ENCODE peak calls at places on chromosomes 6 and 20, in six cellular contexts. Z, H, T, G, N and V are unnamed samples.

GRCh38 chr6:90860822-90861601 is 274.1 kb upstream of the MAP3K7 start:
- DNase-seq in Z (peak; percentile 4), H (no peak), T (no peak), G (no peak), N (no peak), V (peak; percentile 27)

GRCh38 chr6:52340603-52340880 is 21.4 kb upstream of the PAQR8 start:
- DNase-seq in Z (no peak), H (no peak), T (no peak), G (no peak), N (no peak), V (no peak)

GRCh38 chr6:2111162-2111677 is 134.2 kb downstream of the GMDS start:
- DNase-seq in Z (peak; percentile 90), H (no peak), T (peak; percentile 6), G (no peak), N (no peak), V (no peak)

GRCh38 chr6:34090935-34091334 is 55.0 kb downstream of the GRM4 start:
- DNase-seq in Z (no peak), H (no peak), T (no peak), G (no peak), N (no peak), V (no peak)

GRCh38 chr6:122833229-122833556 is 44.1 kb downstream of the SMPDL3A start:
- DNase-seq in Z (peak; percentile 21), H (peak; percentile 57), T (no peak), G (no peak), N (peak; percentile 58), V (no peak)

GRCh38 chr6:73519943-73520687 is 717 bp downstream of the EEF1A1 start:
- DNase-seq in Z (peak; percentile 87), H (peak; percentile 64), T (peak; percentile 86), G (peak; percentile 64), N (no peak), V (no peak)

GRCh38 chr6:7335519-7335918 is 22.5 kb upstream of the SSR1 start:
- DNase-seq in Z (no peak), H (no peak), T (no peak), G (no peak), N (no peak), V (no peak)

GRCh38 chr20:5119143-5119434 is 669 bp downstream of the PCNA start:
- DNase-seq in Z (no peak), H (no peak), T (no peak), G (no peak), N (no peak), V (no peak)

GRCh38 chr6:34292954-34293353 is 44.1 kb upstream of the SMIM29 start:
- DNase-seq in Z (no peak), H (no peak), T (no peak), G (no peak), N (no peak), V (no peak)

GRCh38 chr6:19463250-19463649 is 373.9 kb upstream of the ID4 start:
- DNase-seq in Z (no peak), H (no peak), T (no peak), G (no peak), N (no peak), V (no peak)

GRCh38 chr6:143236151-143236788 is 175.6 kb downstream of the AIG1 start:
- DNase-seq in Z (peak; percentile 11), H (peak; percentile 42), T (no peak), G (no peak), N (no peak), V (no peak)

GRCh38 chr20:53910312-53911002 is 159.9 kb downstream of the BCAS1 start:
- DNase-seq in Z (no peak), H (no peak), T (no peak), G (no peak), N (no peak), V (no peak)

GRCh38 chr20:21225215-21225947 is 77.8 kb upstream of the XRN2 start:
- DNase-seq in Z (peak; percentile 41), H (no peak), T (peak; percentile 12), G (no peak), N (no peak), V (no peak)

GRCh38 chr6:158628542-158628941 is 16.0 kb downstream of the DYNLT1 start:
- DNase-seq in Z (no peak), H (peak; percentile 41), T (no peak), G (no peak), N (no peak), V (no peak)

GRCh38 chr6:161273752-161274487 is at the start of gene AGPAT4:
- DNase-seq in Z (peak; percentile 99), H (peak; percentile 90), T (peak; percentile 99), G (peak; percentile 73), N (peak; percentile 91), V (peak; percentile 91)

GRCh38 chr6:135703621-135704020 is 147.9 kb upstream of the PDE7B start:
- DNase-seq in Z (peak; percentile 12), H (no peak), T (no peak), G (no peak), N (no peak), V (no peak)

GRCh38 chr6:9494864-9495263 is 920.0 kb downstream of the TFAP2A start:
- DNase-seq in Z (peak; percentile 26), H (no peak), T (no peak), G (no peak), N (no peak), V (no peak)

GRCh38 chr6:90811596-90812226 is 224.8 kb upstream of the MAP3K7 start:
- DNase-seq in Z (no peak), H (no peak), T (no peak), G (no peak), N (no peak), V (no peak)

GRCh38 chr6:19530188-19530587 is 307.0 kb upstream of the ID4 start:
- DNase-seq in Z (no peak), H (no peak), T (no peak), G (no peak), N (no peak), V (no peak)

GRCh38 chr6:135600086-135600702 is 102.7 kb upstream of the AHI1 start:
- DNase-seq in Z (no peak), H (no peak), T (no peak), G (no peak), N (no peak), V (no peak)

GRCh38 chr20:50346372-50347347 is 156.0 kb downstream of the CEBPB start:
- DNase-seq in Z (peak; percentile 89), H (peak; percentile 47), T (peak; percentile 87), G (peak; percentile 65), N (no peak), V (peak; percentile 67)

GRCh38 chr6:28267695-28268059 is 734 bp downstream of the ZSCAN26 start:
- DNase-seq in Z (no peak), H (no peak), T (no peak), G (no peak), N (no peak), V (no peak)

GRCh38 chr6:50711686-50712085 is 1.6 kb upstream of the TFAP2D start:
- DNase-seq in Z (no peak), H (no peak), T (no peak), G (no peak), N (no peak), V (no peak)

GRCh38 chr6:50713977-50714486 is 706 bp downstream of the TFAP2D start:
- DNase-seq in Z (no peak), H (no peak), T (no peak), G (no peak), N (no peak), V (no peak)

GRCh38 chr6:50714487-50715379 is 1.4 kb downstream of the TFAP2D start:
- DNase-seq in Z (no peak), H (peak; percentile 83), T (no peak), G (no peak), N (no peak), V (no peak)

GRCh38 chr6:50712291-50712690 is 1.0 kb upstream of the TFAP2D start:
- DNase-seq in Z (no peak), H (no peak), T (no peak), G (no peak), N (no peak), V (no peak)

DNA sequence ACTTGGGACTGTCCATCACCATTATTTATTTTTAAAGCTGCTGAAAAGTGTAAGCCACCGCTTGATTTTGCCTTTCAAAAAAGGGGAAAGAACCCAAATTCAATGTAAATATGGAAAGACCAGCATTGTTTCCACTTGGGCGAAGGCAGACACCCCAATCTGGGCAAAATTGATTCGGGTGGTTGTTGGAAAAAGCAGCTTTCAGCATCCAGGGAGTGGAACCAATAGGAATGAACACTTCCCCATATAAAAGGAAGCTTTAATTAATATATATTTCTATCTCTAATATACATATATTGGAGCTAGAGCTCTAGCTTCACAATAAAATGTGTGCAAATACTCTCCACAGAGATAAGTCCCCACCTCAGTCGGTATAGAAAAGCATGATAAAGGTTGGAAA is at the start of gene TFAP2D:
- DNase-seq in Z (no peak), H (no peak), T (no peak), G (no peak), N (no peak), V (no peak)
- H3K4me3 ChIP-seq in Z (no peak within 1 kb of the TSS), H (peak within 1 kb of the TSS; percentile 79), T (no peak within 1 kb of the TSS), G (no peak within 1 kb of the TSS), N (no peak within 1 kb of the TSS), V (no peak within 1 kb of the TSS)

DNA sequence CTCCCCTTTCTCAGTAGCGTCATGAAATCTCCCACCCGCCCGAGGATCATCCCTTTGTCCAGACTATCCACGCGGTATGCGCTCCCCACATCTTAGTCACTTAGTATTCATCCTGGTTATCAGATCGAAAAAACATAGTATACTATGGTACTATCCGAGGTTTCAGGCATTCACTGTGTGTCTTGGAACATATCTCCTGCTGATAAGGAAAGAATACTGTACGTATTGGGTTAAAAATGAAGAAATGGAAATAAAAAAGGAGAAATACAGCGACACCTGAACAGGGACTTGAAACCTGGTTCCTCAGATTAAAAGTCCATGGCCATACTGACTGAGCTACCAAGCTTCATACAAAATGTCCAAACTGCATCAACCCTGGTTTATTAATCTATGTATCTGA is 14.0 kb downstream of the HMGN4 start:
- DNase-seq in Z (no peak), H (no peak), T (no peak), G (no peak), N (no peak), V (no peak)
- H3K4me3 ChIP-seq in Z (no peak overlapping the region), H (no peak overlapping the region), T (peak overlapping the region; percentile 76), G (no peak overlapping the region), N (no peak overlapping the region), V (no peak overlapping the region)

DNA sequence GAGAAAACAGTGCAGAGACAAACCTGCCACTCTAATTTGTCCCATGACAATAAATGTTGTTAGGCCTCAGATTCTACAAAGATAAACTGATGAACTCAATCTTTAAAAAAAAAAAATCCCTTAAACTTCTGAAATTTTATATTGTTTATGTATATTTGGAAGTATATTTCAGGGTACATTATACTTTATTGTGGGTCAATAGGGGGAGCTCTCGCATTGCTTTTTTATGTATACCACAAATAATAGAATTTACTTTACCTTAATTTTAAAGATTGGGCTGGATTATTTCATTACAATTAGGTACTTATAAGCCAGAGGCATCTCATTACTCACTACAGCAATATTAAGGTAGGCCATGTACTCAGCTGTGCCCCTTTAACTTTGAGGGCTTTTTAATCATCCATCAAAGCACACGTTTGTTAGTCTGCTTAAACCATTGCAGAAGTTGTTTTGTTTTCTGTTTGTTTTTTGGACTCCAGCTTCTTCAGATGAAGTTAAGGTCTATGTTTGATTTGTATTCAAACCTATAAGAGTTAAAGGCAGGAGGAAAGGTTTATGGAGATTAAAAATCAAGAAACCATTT is 56.3 kb upstream of the EYA4 start:
- DNase-seq in Z (peak; percentile 62), H (no peak), T (peak; percentile 33), G (no peak), N (no peak), V (peak; percentile 14)
- H3K4me3 ChIP-seq in Z (no peak overlapping the region), H (no peak overlapping the region), T (no peak overlapping the region), G (no peak overlapping the region), N (no peak overlapping the region), V (no peak overlapping the region)

DNA sequence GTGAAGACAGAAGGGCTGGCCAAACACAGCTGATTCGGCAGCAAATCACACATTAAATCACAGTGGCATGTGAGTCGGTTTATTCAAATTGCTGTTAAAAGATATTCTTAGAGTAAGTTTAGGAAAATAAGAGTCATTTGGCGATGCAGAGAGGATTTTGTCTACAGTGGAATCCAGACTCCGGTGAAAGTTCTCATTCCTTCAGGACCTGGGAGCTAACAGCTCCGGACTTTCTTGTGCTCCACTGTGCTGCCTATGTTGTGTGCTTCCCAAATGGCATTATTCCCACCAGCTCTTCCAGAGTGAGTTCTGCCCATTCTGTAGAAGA is 1.5 kb upstream of the EPM2A start:
- DNase-seq in Z (peak; percentile 26), H (no peak), T (peak; percentile 83), G (no peak), N (no peak), V (no peak)
- H3K4me3 ChIP-seq in Z (no peak overlapping the region), H (peak overlapping the region; percentile 90), T (peak overlapping the region; percentile 86), G (peak overlapping the region; percentile 82), N (peak overlapping the region; percentile 68), V (no peak overlapping the region)